ENCODE peak calls at places on chromosomes 3 and 15, in nine cellular contexts. P, L, F, I, A, O, D, M and W are unnamed samples.

GRCh38 chr3:131083190-131083863 is 56.6 kb downstream of the NEK11 start:
- DNase-seq in I (peak; percentile 15), P (peak; percentile 24), L (peak; percentile 14), D (no peak), F (no peak), O (no peak), A (peak; percentile 41), M (peak; percentile 91), W (no peak)

GRCh38 chr3:166445865-166446264 is 608.6 kb upstream of the BCHE start:
- DNase-seq in P (no peak), F (no peak), A (no peak), M (no peak), L (no peak), D (no peak), I (no peak), O (no peak), W (no peak)

GRCh38 chr3:61009025-61009424 is 242.2 kb downstream of the FHIT start:
- DNase-seq in P (no peak), F (no peak), L (no peak), A (no peak), O (no peak), I (no peak), D (no peak), M (no peak), W (no peak)

GRCh38 chr15:77497942-77498361 is 77.3 kb downstream of the HMG20A start:
- DNase-seq in F (no peak), D (no peak), I (peak; percentile 59), A (no peak), P (peak; percentile 34), O (no peak), L (no peak), M (no peak), W (peak; percentile 34)

GRCh38 chr3:139355502-139355901 is 11.7 kb downstream of the MRPS22 start:
- DNase-seq in O (no peak), A (no peak), F (no peak), D (no peak), P (peak; percentile 51), I (no peak), L (peak; percentile 44), M (no peak), W (no peak)

GRCh38 chr3:21912656-21913055 is 161.6 kb upstream of the ZNF385D start:
- DNase-seq in D (no peak), I (peak; percentile 67), M (no peak), A (no peak), F (no peak), P (peak; percentile 75), L (peak; percentile 65), O (no peak), W (peak; percentile 7)

GRCh38 chr3:24288538-24289236 is 206.0 kb downstream of the THRB start:
- DNase-seq in D (no peak), P (peak; percentile 64), I (peak; percentile 44), L (no peak), M (no peak), O (no peak), F (no peak), A (no peak), W (no peak)

GRCh38 chr3:191005790-191006189 is 143.3 kb upstream of the GMNC start:
- DNase-seq in O (no peak), F (no peak), A (peak; percentile 12), D (no peak), M (no peak), P (no peak), I (peak; percentile 23), L (no peak), W (no peak)

GRCh38 chr3:191275751-191276150 is 53.4 kb upstream of the CCDC50 start:
- DNase-seq in P (no peak), A (no peak), I (no peak), O (no peak), F (no peak), D (no peak), L (no peak), M (no peak), W (no peak)

GRCh38 chr15:62665449-62665848 is 377.1 kb upstream of the TPM1 start:
- DNase-seq in O (no peak), A (no peak), L (peak; percentile 70), D (no peak), P (peak; percentile 36), F (no peak), M (no peak), I (peak; percentile 52), W (no peak)

GRCh38 chr15:90564109-90564508 is 34.4 kb downstream of the CRTC3 start:
- DNase-seq in L (no peak), F (no peak), M (no peak), P (no peak), D (no peak), I (no peak), O (no peak), A (no peak), W (no peak)

GRCh38 chr3:20074226-20075063 is 34.2 kb downstream of the KAT2B start:
- DNase-seq in I (no peak), F (no peak), M (no peak), D (no peak), A (no peak), P (peak; percentile 50), O (no peak), L (peak; percentile 83), W (peak; percentile 39)

DNA sequence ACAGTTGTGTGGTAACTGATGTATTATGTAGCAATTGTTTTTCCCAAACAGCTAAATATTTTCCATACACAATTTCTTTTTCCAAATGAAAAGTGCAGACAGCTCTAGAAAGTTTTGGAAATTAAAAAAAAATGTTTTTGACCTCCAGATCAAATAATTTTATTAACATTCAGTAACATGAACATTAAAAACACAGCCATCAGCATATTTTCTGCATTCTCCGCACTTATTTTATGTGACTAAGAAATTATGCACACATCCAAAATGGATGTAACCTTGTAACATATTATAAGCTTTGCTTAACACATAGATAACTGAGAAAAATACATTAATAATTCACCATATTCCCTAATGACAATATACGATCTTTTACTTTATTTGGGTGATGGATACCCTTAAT is 224.6 kb downstream of the VGLL3 start:
- DNase-seq in P (no peak), A (no peak), D (no peak), I (no peak), M (no peak), O (no peak), F (no peak), L (no peak), W (no peak)
- TF ChIP-seq CTCF in P (no peak), A (no peak), D (no peak), I (no peak), M (no peak), O (no peak), F (no peak), L (no peak), W (no peak)

DNA sequence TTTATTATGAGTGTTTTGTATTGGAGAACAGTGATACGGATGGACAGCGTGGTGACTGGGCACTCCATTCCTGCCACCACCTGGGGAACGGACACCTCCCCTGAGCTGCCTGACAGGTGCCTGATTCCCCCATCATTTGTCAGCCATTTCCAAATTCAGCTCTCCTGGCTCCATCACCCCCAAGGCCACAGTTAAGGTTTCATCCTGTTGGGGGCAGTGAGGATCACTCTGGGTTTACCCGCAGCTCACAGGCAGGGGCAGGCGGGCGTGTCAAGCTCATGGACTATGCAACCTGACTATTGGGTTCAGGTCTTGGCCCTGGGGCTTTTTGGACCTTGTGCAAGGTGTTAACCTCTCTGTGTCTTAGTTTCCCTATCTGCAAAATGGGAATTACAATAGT is 76.3 kb downstream of the RAB11A start:
- DNase-seq in P (no peak), M (no peak), L (no peak), I (no peak), D (no peak), F (no peak), A (peak; percentile 45), O (no peak), W (no peak)
- TF ChIP-seq CTCF in P (no peak), M (no peak), L (no peak), I (no peak), D (no peak), F (no peak), A (no peak), O (no peak), W (no peak)

GRCh38 chr3:159817571-159817970 is 171.1 kb upstream of the IL12A start:
- DNase-seq in L (no peak), O (no peak), D (no peak), P (no peak), A (no peak), I (no peak), M (no peak), F (no peak), W (no peak)

GRCh38 chr3:159818997-159819500 is 169.6 kb upstream of the IL12A start:
- DNase-seq in M (no peak), P (no peak), I (no peak), O (no peak), F (no peak), A (no peak), D (no peak), L (no peak), W (no peak)

GRCh38 chr3:159817136-159817535 is 171.5 kb upstream of the IL12A start:
- DNase-seq in M (no peak), O (no peak), L (no peak), D (no peak), F (no peak), P (no peak), A (no peak), I (no peak), W (no peak)

GRCh38 chr3:159819676-159820075 is 169.0 kb upstream of the IL12A start:
- DNase-seq in O (no peak), L (no peak), A (no peak), F (no peak), D (no peak), M (no peak), I (no peak), P (no peak), W (no peak)

DNA sequence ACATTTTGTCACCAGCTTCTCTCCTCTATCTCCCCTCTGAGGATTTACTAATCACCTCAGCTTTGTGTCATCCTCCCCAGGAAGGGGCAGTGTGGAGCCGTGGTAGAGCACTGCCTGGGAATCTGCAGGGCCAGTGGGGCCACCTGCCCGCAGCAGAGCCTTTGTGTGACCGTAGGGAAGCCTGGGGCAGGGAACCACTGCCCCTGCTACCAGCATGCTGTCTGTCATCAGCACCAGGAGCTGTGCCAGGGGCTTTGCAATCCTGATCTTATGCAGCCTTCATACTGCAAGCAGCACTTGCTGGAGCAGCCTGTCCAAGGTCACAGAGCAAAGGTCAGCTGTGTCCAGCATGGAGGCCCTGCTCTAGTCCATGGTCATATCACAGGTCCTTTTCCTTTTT is 170.2 kb upstream of the IL12A start:
- DNase-seq in I (no peak), O (no peak), M (no peak), P (no peak), A (peak; percentile 47), F (no peak), D (no peak), L (no peak), W (no peak)
- TF ChIP-seq CTCF in I (no peak), O (no peak), M (peak; percentile 10), P (no peak), A (no peak), F (no peak), D (no peak), L (no peak), W (peak; percentile 19)

DNA sequence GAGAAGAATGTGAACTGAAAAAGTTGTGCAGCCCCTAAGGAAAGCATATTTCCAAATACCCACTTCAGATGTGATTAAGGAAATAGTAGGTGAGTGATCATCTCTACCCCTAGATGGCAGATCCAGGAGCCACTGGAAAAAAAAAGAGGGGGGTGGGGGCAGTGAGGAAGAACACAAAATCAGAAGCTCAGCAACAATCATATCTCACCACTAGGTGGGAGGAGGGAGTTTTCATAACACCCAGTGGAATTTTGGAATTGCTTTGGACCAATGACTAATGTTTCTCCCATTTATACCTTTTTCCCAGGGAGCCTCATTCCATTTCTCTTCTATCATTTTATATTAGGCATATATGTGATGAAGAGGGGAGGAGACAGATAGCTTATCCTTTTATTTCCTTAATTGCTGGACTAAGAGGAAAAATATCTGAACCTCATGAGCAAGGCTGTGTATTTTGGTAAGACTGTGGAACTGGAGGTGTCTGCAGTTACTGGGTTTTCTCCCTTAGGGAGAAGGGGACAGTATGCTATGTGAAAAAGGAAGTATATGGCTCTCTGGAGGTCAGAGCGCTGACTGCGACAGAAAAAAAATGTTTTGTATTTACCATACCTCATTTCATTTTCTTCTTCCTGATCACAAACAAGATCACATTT is 363.4 kb downstream of the GAP43 start:
- DNase-seq in D (no peak), A (peak; percentile 17), O (no peak), F (peak; percentile 10), L (peak; percentile 73), I (peak; percentile 48), M (no peak), P (no peak), W (peak; percentile 18)
- TF ChIP-seq CTCF in D (peak; percentile 40), A (peak; percentile 33), O (no peak), F (peak; percentile 3), L (peak; percentile 57), I (peak; percentile 27), M (peak; percentile 47), P (peak; percentile 44), W (peak; percentile 79)